ENCODE peak calls at places on chromosomes 12 and 14, in four cellular contexts. V is AG04449, C is WTC11, M is IMR-90. F is an unnamed sample.

GRCh38 chr12:42017036-42017435 is 127.6 kb downstream of the GXYLT1 start:
- DNase-seq in V (no peak), C (no peak), M (no peak), F (no peak)

GRCh38 chr12:32148372-32148771 is 41.7 kb downstream of the BICD1 start:
- DNase-seq in C (no peak), V (no peak), M (peak; percentile 42), F (no peak)

GRCh38 chr12:90280033-90280432 is 571.4 kb upstream of the ATP2B1 start:
- DNase-seq in M (peak; percentile 62), C (no peak), V (no peak), F (no peak)

GRCh38 chr14:104547998-104548700 is 31.4 kb upstream of the C14orf180 start:
- DNase-seq in V (no peak), M (no peak), C (no peak), F (peak; percentile 22)

GRCh38 chr12:122888232-122888752 is 7.6 kb downstream of the VPS37B start:
- DNase-seq in C (peak; percentile 46), M (peak; percentile 69), V (no peak), F (no peak)

GRCh38 chr12:104463371-104463770 is 6.6 kb downstream of the CHST11 start:
- DNase-seq in V (no peak), C (no peak), M (no peak), F (no peak)

GRCh38 chr12:57738661-57739237 is at the start of gene AGAP2:
- DNase-seq in C (peak; percentile 70), M (no peak), V (no peak), F (no peak)

GRCh38 chr14:80987235-80988032 is 32.0 kb downstream of the TSHR start:
- DNase-seq in V (no peak), C (peak; percentile 73), M (peak; percentile 69), F (peak; percentile 67)

GRCh38 chr12:109625131-109625559 is 51.6 kb downstream of the MVK start:
- DNase-seq in C (no peak), M (peak; percentile 20), V (no peak), F (no peak)

GRCh38 chr12:127060310-127060847 is 1206.6 kb upstream of the TMEM132C start:
- DNase-seq in M (no peak), V (no peak), C (no peak), F (no peak)

GRCh38 chr12:110116623-110117022 is 7.5 kb upstream of the IFT81 start:
- DNase-seq in C (no peak), M (no peak), V (no peak), F (no peak)

GRCh38 chr14:95034806-95035205 is 122.5 kb downstream of the DICER1 start:
- DNase-seq in C (no peak), V (no peak), M (no peak), F (no peak)

GRCh38 chr12:106903241-106903950 is 52.3 kb upstream of the TMEM263 start:
- DNase-seq in C (peak; percentile 90), M (peak; percentile 33), V (no peak), F (peak; percentile 79)

GRCh38 chr12:124457287-124458219 is 109.9 kb downstream of the NCOR2 start:
- DNase-seq in C (no peak), V (no peak), M (peak; percentile 44), F (peak; percentile 83)

GRCh38 chr12:26557326-26557725 is 275.7 kb downstream of the ITPR2 start:
- DNase-seq in V (no peak), C (no peak), M (no peak), F (no peak)

GRCh38 chr14:84042992-84043391 is 1487.0 kb upstream of the FLRT2 start:
- DNase-seq in V (no peak), C (no peak), M (no peak), F (no peak)

GRCh38 chr12:122356192-122356635 is 66.3 kb downstream of the CLIP1 start:
- DNase-seq in V (no peak), M (peak; percentile 78), C (peak; percentile 35), F (peak; percentile 77)

GRCh38 chr14:67583711-67584644 is 16.1 kb downstream of the PIGH start:
- DNase-seq in M (peak; percentile 52), V (no peak), C (peak; percentile 29), F (peak; percentile 78)

GRCh38 chr12:118135788-118136558 is at the start of gene PEBP1:
- DNase-seq in V (peak; percentile 42), M (peak; percentile 84), C (peak; percentile 87), F (peak; percentile 96)
- TF ChIP-seq CTCF in V (no peak), M (no peak), C (no peak), F (no peak)

GRCh38 chr12:67068773-67069450 is 200.2 kb upstream of the CAND1 start:
- DNase-seq in M (peak; percentile 7), C (peak; percentile 63), V (no peak), F (peak; percentile 59)

GRCh38 chr12:67067453-67068203 is 201.5 kb upstream of the CAND1 start:
- DNase-seq in M (no peak), V (no peak), C (no peak), F (no peak)

GRCh38 chr12:67070307-67070600 is 198.9 kb upstream of the CAND1 start:
- DNase-seq in C (no peak), M (no peak), V (no peak), F (no peak)

GRCh38 chr12:67069451-67070306 is 199.5 kb upstream of the CAND1 start:
- DNase-seq in C (peak; percentile 74), M (no peak), V (no peak), F (peak; percentile 57)

GRCh38 chr12:67068204-67068731 is 200.9 kb upstream of the CAND1 start:
- DNase-seq in C (peak; percentile 48), V (no peak), M (no peak), F (no peak)
- TF ChIP-seq CTCF in C (no peak), V (no peak), M (no peak), F (no peak)

DNA sequence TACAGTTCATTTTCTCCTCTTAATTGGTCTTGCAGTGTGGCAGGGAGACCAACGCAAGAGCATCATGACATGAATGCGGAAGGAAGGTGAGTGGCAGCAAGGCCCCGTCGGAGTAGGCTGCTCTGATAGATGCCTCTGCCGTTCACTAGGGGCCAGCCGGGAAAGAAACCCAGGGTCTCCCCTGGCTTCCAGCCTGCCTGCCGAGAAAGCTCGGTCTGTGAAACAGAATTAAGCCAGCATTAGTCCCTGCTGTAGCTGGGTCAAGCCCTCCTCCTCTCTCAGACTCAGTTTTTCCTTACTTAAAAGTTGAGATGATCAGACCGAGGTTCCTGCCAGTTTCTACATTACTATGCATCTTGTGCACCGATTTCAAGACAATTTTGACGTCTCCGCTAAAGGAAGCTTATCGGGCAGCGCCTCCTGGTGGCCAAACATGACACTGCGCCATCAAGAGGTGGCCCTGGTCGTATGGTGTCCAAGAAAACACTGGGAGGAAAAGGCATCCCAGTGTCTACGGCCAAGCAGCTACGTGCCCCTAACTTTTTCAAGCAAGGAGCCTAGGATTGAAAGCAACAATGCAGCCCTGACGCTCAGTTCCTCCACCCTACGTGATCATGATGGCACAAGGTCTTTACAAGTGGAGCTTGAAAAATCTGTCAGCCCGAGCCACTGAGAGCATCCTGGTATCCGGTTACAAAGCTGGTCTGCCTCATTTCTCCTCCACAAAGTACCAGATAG is 131.6 kb downstream of the KSR2 start:
- DNase-seq in C (peak; percentile 92), M (peak; percentile 60), V (no peak), F (peak; percentile 71)
- TF ChIP-seq CTCF in C (peak; percentile 99), M (peak; percentile 86), V (peak; percentile 93), F (peak; percentile 99)

GRCh38 chr14:88562532-88562830 is 356 bp upstream of the ZC3H14 start:
- DNase-seq in C (no peak), M (no peak), V (no peak), F (no peak)
- TF ChIP-seq CTCF in C (no peak), M (no peak), V (no peak), F (no peak)